ENCODE peak calls at places on chromosomes 1 and 21, in eight cellular contexts. D, J, N, C, O, T, M and W are unnamed samples.

GRCh38 chr1:172833956-172834355 is 175.1 kb downstream of the FASLG start:
- DNase-seq in O (no peak), N (peak; percentile 41), J (no peak), T (no peak), M (no peak), D (no peak), C (no peak), W (no peak)

GRCh38 chr1:76607712-76608111 is 259.6 kb upstream of the ST6GALNAC5 start:
- DNase-seq in T (no peak), D (no peak), J (no peak), C (no peak), M (no peak), O (no peak), N (no peak), W (no peak)

GRCh38 chr1:54745864-54746263 is 18.5 kb downstream of the PARS2 start:
- DNase-seq in O (no peak), M (no peak), D (no peak), T (no peak), J (no peak), C (no peak), N (no peak), W (no peak)

GRCh38 chr1:47948126-47948525 is 49.1 kb downstream of the TRABD2B start:
- DNase-seq in N (no peak), M (no peak), T (peak; percentile 71), D (no peak), J (no peak), C (peak; percentile 78), O (no peak), W (no peak)

GRCh38 chr1:20426923-20427322 is 59.1 kb downstream of the CAMK2N1 start:
- DNase-seq in T (no peak), M (no peak), D (peak; percentile 22), C (no peak), O (no peak), N (peak; percentile 92), J (no peak), W (no peak)

GRCh38 chr1:22018583-22019559 is 17.4 kb downstream of the CELA3A start:
- DNase-seq in C (peak; percentile 72), O (no peak), M (no peak), N (peak; percentile 95), D (no peak), T (peak; percentile 42), J (no peak), W (no peak)

GRCh38 chr1:241660424-241660972 is 8.4 kb downstream of the WDR64 start:
- DNase-seq in T (no peak), J (no peak), N (no peak), M (no peak), D (no peak), O (no peak), C (no peak), W (no peak)

GRCh38 chr1:178632619-178633018 is 92.4 kb upstream of the RALGPS2 start:
- DNase-seq in O (no peak), J (no peak), T (no peak), D (no peak), N (peak; percentile 48), M (no peak), C (no peak), W (no peak)

GRCh38 chr21:29893687-29894086 is 46.1 kb downstream of the GRIK1 start:
- DNase-seq in N (peak; percentile 2), O (no peak), D (no peak), M (no peak), T (no peak), C (no peak), J (no peak), W (no peak)

GRCh38 chr1:78225153-78225552 is 179.4 kb downstream of the GIPC2 start:
- DNase-seq in D (no peak), T (peak; percentile 14), O (no peak), C (no peak), M (no peak), N (no peak), J (no peak), W (no peak)

GRCh38 chr1:7831458-7831857 is 21.4 kb downstream of the UTS2 start:
- DNase-seq in N (no peak), O (no peak), M (no peak), J (no peak), C (no peak), D (no peak), T (no peak), W (no peak)

GRCh38 chr1:79188371-79188770 is 181.8 kb upstream of the ADGRL4 start:
- DNase-seq in D (no peak), J (no peak), N (peak; percentile 84), O (no peak), T (no peak), M (no peak), C (no peak), W (no peak)

GRCh38 chr1:234780531-234781162 is 170.7 kb upstream of the IRF2BP2 start:
- DNase-seq in J (no peak), M (peak; percentile 85), C (no peak), N (no peak), O (no peak), T (peak; percentile 43), D (peak; percentile 26), W (peak; percentile 98)

GRCh38 chr1:211606914-211607751 is 28.2 kb upstream of the SLC30A1 start:
- DNase-seq in M (no peak), T (no peak), J (no peak), C (peak; percentile 66), D (no peak), N (no peak), O (no peak), W (no peak)

GRCh38 chr1:167088746-167089417 is 1.3 kb downstream of the GPA33 start:
- DNase-seq in T (no peak), C (no peak), M (no peak), N (no peak), J (no peak), D (no peak), O (no peak), W (no peak)

GRCh38 chr1:167083871-167084270 is 6.3 kb downstream of the GPA33 start:
- DNase-seq in J (no peak), T (no peak), M (no peak), C (no peak), D (no peak), N (no peak), O (no peak), W (no peak)

GRCh38 chr1:167083066-167083682 is 7.0 kb downstream of the GPA33 start:
- DNase-seq in C (peak; percentile 26), O (no peak), D (no peak), M (no peak), J (no peak), N (no peak), T (no peak), W (no peak)

GRCh38 chr1:167084739-167085138 is 5.4 kb downstream of the GPA33 start:
- DNase-seq in D (no peak), N (no peak), M (no peak), J (no peak), C (no peak), T (no peak), O (no peak), W (no peak)

DNA sequence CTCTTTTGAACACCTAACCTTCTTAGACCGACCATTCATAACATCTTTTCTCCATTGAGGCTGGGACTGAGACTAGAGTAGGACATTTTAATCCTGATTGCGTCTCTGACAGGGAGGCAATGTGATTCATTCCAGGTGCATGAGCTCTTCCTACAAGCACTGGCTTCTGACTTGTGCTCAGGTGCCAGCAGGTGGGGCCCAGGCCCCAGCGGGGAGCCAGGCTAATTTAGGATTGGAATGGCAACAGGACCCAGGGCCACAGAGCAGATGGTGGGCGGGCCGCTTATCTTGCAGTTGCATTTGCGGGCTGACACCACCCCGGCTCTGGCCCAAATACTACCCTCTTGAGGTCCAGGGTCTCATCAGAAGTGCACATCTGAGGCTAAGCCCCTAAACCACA is 4.1 kb downstream of the GPA33 start:
- DNase-seq in N (no peak), C (no peak), M (peak; percentile 54), D (no peak), J (no peak), O (no peak), T (no peak), W (no peak)
- TF ChIP-seq CTCF in N (no peak), C (no peak), M (no peak), D (no peak), J (no peak), O (no peak), T (no peak), W (no peak)

GRCh38 chr1:46691997-46692790 is 20.5 kb downstream of the TEX38 start:
- DNase-seq in T (no peak), M (no peak), C (no peak), N (peak; percentile 22), D (no peak), O (no peak), J (no peak), W (no peak)
- TF ChIP-seq CTCF in T (peak; percentile 16), M (no peak), C (no peak), N (peak; percentile 12), D (no peak), O (no peak), J (peak; percentile 63), W (peak; percentile 46)

DNA sequence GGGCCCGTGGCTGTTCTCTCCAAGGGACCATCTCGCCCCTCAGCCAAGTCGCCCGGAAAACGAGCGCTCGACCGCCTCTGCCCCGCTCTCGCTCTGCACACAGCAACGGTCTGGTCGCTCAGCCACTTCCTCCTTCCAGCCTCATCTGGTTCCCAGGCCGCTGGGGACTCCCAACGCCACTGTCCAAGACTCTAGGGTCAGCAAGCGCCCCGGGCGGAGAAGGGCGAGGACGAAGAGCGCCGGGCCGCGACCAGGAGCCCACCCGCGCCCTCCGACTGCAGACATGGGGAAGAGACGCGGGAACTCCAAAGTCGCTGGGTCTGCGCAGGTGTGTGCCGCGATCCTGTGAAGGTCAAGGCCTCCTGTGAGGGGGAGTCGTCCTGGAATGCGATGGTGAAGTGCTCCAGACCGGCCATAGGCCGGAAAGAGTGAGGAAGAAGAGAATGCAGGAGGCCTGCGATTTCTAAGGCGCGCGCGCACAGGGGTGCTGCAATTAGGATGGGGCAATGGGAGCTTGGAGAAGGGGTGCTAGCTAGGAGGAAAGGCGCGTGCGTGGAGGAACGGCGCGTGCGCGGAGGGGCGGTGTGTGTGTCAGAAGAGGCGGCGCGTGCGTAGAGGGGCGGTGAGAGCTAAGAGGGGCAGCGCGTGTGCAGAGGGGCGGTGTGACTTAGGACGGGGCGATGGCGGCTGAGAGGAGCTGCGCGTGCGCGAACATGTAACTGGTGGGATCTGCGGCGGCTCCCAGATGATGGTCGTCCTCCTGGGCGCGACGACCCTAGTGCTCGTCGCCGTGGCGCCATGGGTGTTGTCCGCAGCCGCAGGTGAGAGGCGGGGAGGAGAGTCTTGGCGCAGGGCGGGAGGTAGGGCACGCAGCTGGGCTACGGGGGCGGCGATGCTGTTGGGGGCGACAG is at the start of gene IFNAR1:
- DNase-seq in C (peak; percentile 99), T (peak; percentile 99), M (peak; percentile 99), N (peak; percentile 99), O (peak; percentile 99), J (peak; percentile 98), D (peak; percentile 73), W (peak; percentile 100)
- TF ChIP-seq CTCF in C (no peak), T (no peak), M (no peak), N (no peak), O (no peak), J (no peak), D (no peak), W (peak; percentile 29)

GRCh38 chr1:196732526-196732925 is 42.1 kb upstream of the CFHR3 start:
- DNase-seq in O (no peak), N (peak; percentile 10), M (no peak), D (no peak), T (peak; percentile 63), C (no peak), J (no peak), W (no peak)
- TF ChIP-seq CTCF in O (no peak), N (peak; percentile 26), M (no peak), D (no peak), T (peak; percentile 65), C (no peak), J (peak; percentile 16), W (peak; percentile 31)